ENCODE peak calls at places on chromosomes 16 and 17, in five cellular contexts. Q is SK-N-SH, S is GM12878, V is K562, M is HepG2. E is an unnamed sample.

GRCh38 chr16:67086829-67087228 is 22.9 kb upstream of the PHAF1 start:
- DNase-seq in V (no peak), S (no peak), Q (no peak), M (no peak), E (no peak)

GRCh38 chr17:76421054-76421427 is 31.9 kb downstream of the UBE2O start:
- DNase-seq in V (no peak), S (no peak), Q (no peak), M (no peak), E (no peak)

GRCh38 chr17:55312852-55313251 is 48.1 kb downstream of the HLF start:
- DNase-seq in Q (no peak), S (no peak), V (no peak), M (no peak), E (no peak)

GRCh38 chr16:51431517-51432241 is 280.6 kb upstream of the SALL1 start:
- DNase-seq in M (no peak), V (no peak), Q (peak), S (no peak), E (no peak)

GRCh38 chr16:86046026-86046713 is 147.2 kb downstream of the IRF8 start:
- DNase-seq in M (no peak), Q (no peak), V (no peak), S (no peak), E (no peak)

GRCh38 chr16:71929048-71929447 is 33.7 kb downstream of the IST1 start:
- DNase-seq in Q (no peak), M (no peak), S (no peak), V (no peak), E (no peak)

GRCh38 chr17:75344664-75345063 is 55.4 kb upstream of the SLC25A19 start:
- DNase-seq in M (no peak), Q (no peak), V (peak), S (no peak), E (no peak)

GRCh38 chr16:25426829-25427228 is 169.2 kb upstream of the ZKSCAN2 start:
- DNase-seq in S (no peak), V (no peak), Q (no peak), M (no peak), E (no peak)

GRCh38 chr17:5789443-5789842 is 205.1 kb upstream of the NLRP1 start:
- DNase-seq in Q (no peak), S (no peak), M (no peak), V (no peak), E (no peak)

GRCh38 chr17:64077409-64077808 is 52.5 kb downstream of the ERN1 start:
- DNase-seq in S (no peak), V (no peak), Q (no peak), M (no peak), E (no peak)

GRCh38 chr17:35934760-35935159 is 4.2 kb upstream of the RDM1 start:
- DNase-seq in Q (no peak), V (no peak), S (no peak), M (no peak), E (no peak)

GRCh38 chr16:2728034-2728433 is 8.0 kb upstream of the PRSS27 start:
- DNase-seq in V (no peak), M (no peak), S (no peak), Q (no peak), E (no peak)

GRCh38 chr17:76684756-76685155 is 26.0 kb downstream of the MXRA7 start:
- DNase-seq in Q (no peak), M (no peak), S (no peak), V (no peak), E (no peak)

GRCh38 chr16:59296888-59297287 is 562.8 kb upstream of the GOT2 start:
- DNase-seq in V (no peak), M (no peak), S (no peak), Q (no peak), E (no peak)

GRCh38 chr17:44113868-44114840 is 9.3 kb downstream of the HDAC5 start:
- DNase-seq in Q (no peak), M (no peak), S (no peak), V (no peak), E (no peak)

GRCh38 chr16:7124242-7124641 is 208.4 kb upstream of the RBFOX1 start:
- DNase-seq in M (no peak), S (no peak), V (no peak), Q (no peak), E (no peak)

GRCh38 chr17:48626202-48626469 is at the start of gene HOXB9:
- DNase-seq in V (peak), Q (no peak), S (no peak), M (no peak), E (no peak)

GRCh38 chr17:28819582-28819981 is 23.0 kb downstream of the FAM222B start:
- DNase-seq in S (no peak), M (no peak), Q (no peak), V (no peak), E (no peak)

GRCh38 chr16:21121150-21121549 is 29.5 kb downstream of the DNAH3 start:
- DNase-seq in S (no peak), V (no peak), M (no peak), Q (no peak), E (no peak)

GRCh38 chr16:83374951-83375350 is 432.8 kb upstream of the HSBP1 start:
- DNase-seq in V (no peak), Q (no peak), S (no peak), M (no peak), E (no peak)

GRCh38 chr16:79076039-79076767 is 524.3 kb downstream of the MAF start:
- DNase-seq in Q (no peak), V (no peak), M (no peak), S (no peak), E (no peak)

GRCh38 chr16:84535408-84535807 is 30.9 kb upstream of the MEAK7 start:
- DNase-seq in S (no peak), M (peak), V (no peak), Q (no peak), E (no peak)

GRCh38 chr17:79114455-79115301 is 40.1 kb downstream of the ENGASE start:
- DNase-seq in Q (peak), V (no peak), S (no peak), M (no peak), E (no peak)

GRCh38 chr16:89120921-89121351 is 27.3 kb downstream of the ACSF3 start:
- DNase-seq in V (no peak), Q (no peak), S (no peak), M (no peak), E (no peak)

GRCh38 chr17:55318081-55318480 is 53.3 kb downstream of the HLF start:
- DNase-seq in Q (no peak), V (no peak), S (no peak), M (no peak), E (no peak)

GRCh38 chr17:16419929-16420271 is 4.5 kb downstream of the TRPV2 start:
- DNase-seq in M (no peak), S (no peak), V (no peak), Q (no peak), E (no peak)

GRCh38 chr17:82603981-82604448 is 44.2 kb downstream of the WDR45B start:
- DNase-seq in Q (peak), S (no peak), M (no peak), V (no peak), E (no peak)

GRCh38 chr17:5630434-5630833 is 46.1 kb upstream of the NLRP1 start:
- DNase-seq in S (no peak), V (no peak), Q (no peak), M (no peak), E (no peak)

GRCh38 chr17:66625321-66625767 is 209.6 kb upstream of the CACNG5 start:
- DNase-seq in S (no peak), V (no peak), M (peak), Q (peak), E (no peak)

GRCh38 chr16:82011199-82011641 is at the start of gene SDR42E1:
- DNase-seq in V (peak), S (peak), Q (no peak), M (no peak), E (no peak)

GRCh38 chr17:62140376-62140775 is 75.3 kb upstream of the MED13 start:
- DNase-seq in M (no peak), S (no peak), Q (no peak), V (no peak), E (no peak)

DNA sequence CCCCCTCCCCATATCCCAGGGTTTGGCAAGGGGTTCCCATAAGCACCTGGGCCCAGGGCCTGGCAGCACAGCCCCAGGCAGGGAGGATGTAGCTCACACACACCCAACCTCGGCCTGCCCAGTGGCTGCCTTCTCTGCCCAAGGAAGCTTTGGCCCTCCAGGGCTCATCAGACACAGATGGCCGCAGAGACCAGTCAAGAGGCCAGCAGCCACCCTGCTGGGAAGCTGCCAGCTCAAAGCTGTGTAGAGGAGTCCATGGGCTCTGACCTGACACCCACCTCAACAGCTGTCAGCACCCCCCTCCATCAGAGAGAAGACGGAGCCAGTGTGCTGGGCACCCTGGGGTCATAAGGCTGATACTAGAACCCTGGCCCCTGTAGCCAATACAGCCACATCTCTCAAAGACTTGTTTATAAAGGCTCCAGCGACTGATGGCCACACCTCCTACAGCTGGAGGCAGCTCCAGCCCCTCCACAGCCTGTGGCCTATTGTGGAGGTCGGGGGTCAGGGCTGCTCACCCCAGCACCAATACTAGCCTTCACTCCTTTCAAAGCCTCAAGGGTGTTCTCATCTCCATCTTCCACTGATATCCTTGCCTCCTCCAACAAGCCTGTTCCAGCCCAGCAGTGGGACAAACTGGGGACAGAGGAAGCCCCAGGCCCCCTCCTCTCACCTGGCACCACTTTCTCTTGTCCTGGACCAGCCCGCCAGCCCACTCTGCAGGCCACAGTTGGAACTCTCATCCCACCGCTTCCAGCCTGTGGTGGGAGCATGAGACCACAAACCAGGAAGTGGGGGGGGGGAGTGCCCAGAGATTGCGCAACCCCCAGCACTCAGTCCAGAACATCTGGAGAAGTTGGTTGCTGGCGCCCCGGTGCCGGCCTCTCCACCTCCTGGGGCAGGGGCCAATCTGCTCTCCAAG is 2.2 kb upstream of the MPG start:
- DNase-seq in Q (peak), S (no peak), V (peak), M (peak), E (no peak)
- TF ChIP-seq TAF1 in Q (no peak), S (no peak), V (no peak), M (no peak), E (no peak)

GRCh38 chr17:50027639-50028206 is 28.2 kb upstream of the ITGA3 start:
- DNase-seq in V (peak), S (no peak), Q (peak), M (no peak), E (no peak)
- H3K4me3 ChIP-seq in V (no peak), S (no peak), Q (peak), M (no peak), E (no peak)

GRCh38 chr17:37510056-37510455 is 20.4 kb downstream of the DUSP14 start:
- DNase-seq in S (no peak), M (no peak), Q (no peak), V (no peak), E (no peak)
- TF ChIP-seq CHD2 in S (no peak), M (no peak), Q (no peak), V (no peak), E (no peak)

GRCh38 chr16:22618842-22619241 is 108.2 kb downstream of the NPIPB5 start:
- DNase-seq in V (no peak), M (no peak), S (no peak), Q (no peak), E (peak)

DNA sequence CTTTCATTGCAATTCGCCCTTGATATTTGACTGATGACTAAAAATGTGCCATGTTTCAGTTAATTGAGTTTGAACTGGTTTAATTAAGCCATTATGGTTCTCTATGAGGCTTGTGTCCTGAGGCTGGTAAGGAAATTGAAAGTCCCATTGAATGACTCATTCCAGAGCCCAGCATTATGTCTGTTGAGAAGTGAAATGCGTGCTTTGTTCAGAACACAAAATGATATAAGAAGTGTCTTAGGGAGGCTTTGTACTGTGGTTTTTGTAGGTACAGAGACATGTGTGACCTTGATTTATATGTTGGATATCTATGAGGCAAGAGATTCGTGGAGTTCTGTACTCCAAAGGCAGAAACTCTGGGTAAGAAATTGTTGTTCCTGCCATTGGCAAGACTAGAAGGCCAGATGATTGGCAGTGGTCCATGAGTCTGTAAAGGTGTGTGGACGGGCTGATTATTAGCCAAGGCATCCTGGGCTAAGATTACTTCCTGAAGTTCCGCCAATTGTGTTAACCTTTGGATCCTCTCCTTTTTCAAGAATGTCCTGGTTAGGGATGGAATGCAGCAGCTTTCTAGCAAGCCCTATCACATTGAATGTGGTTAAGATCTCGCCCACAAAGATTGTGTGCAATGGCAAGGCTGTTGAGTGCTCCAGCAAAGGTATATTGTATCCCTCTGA is 103.7 kb downstream of the NPIPB5 start:
- DNase-seq in Q (no peak), S (no peak), V (no peak), M (peak), E (no peak)
- TF ChIP-seq TAF1 in Q (no peak), S (no peak), V (no peak), M (no peak), E (no peak)

GRCh38 chr16:4680673-4681470 is 12.5 kb upstream of the NUDT16L1 start:
- DNase-seq in M (no peak), Q (no peak), S (no peak), V (no peak), E (no peak)
- H3K4me3 ChIP-seq in M (no peak), Q (no peak), S (no peak), V (no peak), E (no peak)